ENCODE peak calls at places on chromosomes 1 and 21, in eight cellular contexts. One of them, this sample, is unnamed.

GRCh38 chr1:3173113-3173745 is 104.2 kb downstream of the PRDM16 start:
- DNase-seq in NT2/D1: no peak
- DNase-seq in posterior vena cava: no peak
- DNase-seq in breast epithelium: no peak
- DNase-seq in caudate nucleus: no peak
- DNase-seq in Caco-2: no peak
- DNase-seq in stimulated activated CD4-positive, alpha-beta T cell treated with anti-CD3 and anti-CD28 coated beads, Interleukin-12 subunit alpha, Interleukin-12 subunit beta, amount 100 ng/mL, for 4 hours: no peak
- DNase-seq in NCI-H1092: no peak
- DNase-seq in this sample: no peak

GRCh38 chr21:32878654-32879053 is 107.1 kb upstream of the PAXBP1 start:
- DNase-seq in NT2/D1: no peak
- DNase-seq in posterior vena cava: no peak
- DNase-seq in breast epithelium: no peak
- DNase-seq in caudate nucleus: no peak
- DNase-seq in Caco-2: no peak
- DNase-seq in stimulated activated CD4-positive, alpha-beta T cell treated with anti-CD3 and anti-CD28 coated beads, Interleukin-12 subunit alpha, Interleukin-12 subunit beta, amount 100 ng/mL, for 4 hours: no peak
- DNase-seq in NCI-H1092: no peak
- DNase-seq in this sample: no peak

GRCh38 chr1:2311184-2312032 is 79.9 kb downstream of the MORN1 start:
- DNase-seq in NT2/D1: peak
- DNase-seq in posterior vena cava: peak
- DNase-seq in breast epithelium: peak
- DNase-seq in caudate nucleus: no peak
- DNase-seq in Caco-2: peak
- DNase-seq in stimulated activated CD4-positive, alpha-beta T cell treated with anti-CD3 and anti-CD28 coated beads, Interleukin-12 subunit alpha, Interleukin-12 subunit beta, amount 100 ng/mL, for 4 hours: peak
- DNase-seq in NCI-H1092: no peak
- DNase-seq in this sample: peak

GRCh38 chr1:223718850-223719249 is 6.5 kb downstream of the CAPN2 start:
- DNase-seq in NT2/D1: peak
- DNase-seq in posterior vena cava: no peak
- DNase-seq in breast epithelium: no peak
- DNase-seq in caudate nucleus: no peak
- DNase-seq in Caco-2: peak
- DNase-seq in stimulated activated CD4-positive, alpha-beta T cell treated with anti-CD3 and anti-CD28 coated beads, Interleukin-12 subunit alpha, Interleukin-12 subunit beta, amount 100 ng/mL, for 4 hours: no peak
- DNase-seq in NCI-H1092: no peak
- DNase-seq in this sample: no peak

GRCh38 chr1:40036574-40036973 is 4.0 kb upstream of the CAP1 start:
- DNase-seq in NT2/D1: no peak
- DNase-seq in posterior vena cava: peak
- DNase-seq in breast epithelium: no peak
- DNase-seq in caudate nucleus: no peak
- DNase-seq in Caco-2: no peak
- DNase-seq in stimulated activated CD4-positive, alpha-beta T cell treated with anti-CD3 and anti-CD28 coated beads, Interleukin-12 subunit alpha, Interleukin-12 subunit beta, amount 100 ng/mL, for 4 hours: no peak
- DNase-seq in NCI-H1092: no peak
- DNase-seq in this sample: no peak

GRCh38 chr1:43853161-43853921 is 80.3 kb upstream of the ARTN start:
- DNase-seq in NT2/D1: no peak
- DNase-seq in posterior vena cava: no peak
- DNase-seq in breast epithelium: no peak
- DNase-seq in caudate nucleus: no peak
- DNase-seq in Caco-2: no peak
- DNase-seq in stimulated activated CD4-positive, alpha-beta T cell treated with anti-CD3 and anti-CD28 coated beads, Interleukin-12 subunit alpha, Interleukin-12 subunit beta, amount 100 ng/mL, for 4 hours: no peak
- DNase-seq in NCI-H1092: peak
- DNase-seq in this sample: no peak

GRCh38 chr1:226723640-226724532 is 15.2 kb downstream of the ITPKB start:
- DNase-seq in NT2/D1: peak
- DNase-seq in posterior vena cava: no peak
- DNase-seq in breast epithelium: no peak
- DNase-seq in caudate nucleus: no peak
- DNase-seq in Caco-2: peak
- DNase-seq in stimulated activated CD4-positive, alpha-beta T cell treated with anti-CD3 and anti-CD28 coated beads, Interleukin-12 subunit alpha, Interleukin-12 subunit beta, amount 100 ng/mL, for 4 hours: no peak
- DNase-seq in NCI-H1092: peak
- DNase-seq in this sample: no peak

GRCh38 chr1:29156543-29157268 is 25.0 kb downstream of the SRSF4 start:
- DNase-seq in NT2/D1: no peak
- DNase-seq in posterior vena cava: no peak
- DNase-seq in breast epithelium: no peak
- DNase-seq in caudate nucleus: no peak
- DNase-seq in Caco-2: peak
- DNase-seq in stimulated activated CD4-positive, alpha-beta T cell treated with anti-CD3 and anti-CD28 coated beads, Interleukin-12 subunit alpha, Interleukin-12 subunit beta, amount 100 ng/mL, for 4 hours: no peak
- DNase-seq in NCI-H1092: no peak
- DNase-seq in this sample: no peak

GRCh38 chr1:174258148-174258550 is 98.8 kb downstream of the RABGAP1L start:
- DNase-seq in NT2/D1: peak
- DNase-seq in posterior vena cava: no peak
- DNase-seq in breast epithelium: no peak
- DNase-seq in caudate nucleus: no peak
- DNase-seq in Caco-2: peak
- DNase-seq in stimulated activated CD4-positive, alpha-beta T cell treated with anti-CD3 and anti-CD28 coated beads, Interleukin-12 subunit alpha, Interleukin-12 subunit beta, amount 100 ng/mL, for 4 hours: peak
- DNase-seq in NCI-H1092: peak
- DNase-seq in this sample: no peak

GRCh38 chr1:145874646-145875045 is 11.0 kb downstream of the ANKRD35 start:
- DNase-seq in NT2/D1: no peak
- DNase-seq in posterior vena cava: no peak
- DNase-seq in breast epithelium: no peak
- DNase-seq in caudate nucleus: no peak
- DNase-seq in Caco-2: no peak
- DNase-seq in stimulated activated CD4-positive, alpha-beta T cell treated with anti-CD3 and anti-CD28 coated beads, Interleukin-12 subunit alpha, Interleukin-12 subunit beta, amount 100 ng/mL, for 4 hours: no peak
- DNase-seq in NCI-H1092: no peak
- DNase-seq in this sample: no peak

GRCh38 chr21:45386728-45387371 is 18.1 kb upstream of the COL18A1 start:
- DNase-seq in NT2/D1: no peak
- DNase-seq in posterior vena cava: peak
- DNase-seq in breast epithelium: no peak
- DNase-seq in caudate nucleus: no peak
- DNase-seq in Caco-2: no peak
- DNase-seq in stimulated activated CD4-positive, alpha-beta T cell treated with anti-CD3 and anti-CD28 coated beads, Interleukin-12 subunit alpha, Interleukin-12 subunit beta, amount 100 ng/mL, for 4 hours: no peak
- DNase-seq in NCI-H1092: no peak
- DNase-seq in this sample: no peak

GRCh38 chr1:199741586-199741985 is 285.9 kb upstream of the NR5A2 start:
- DNase-seq in NT2/D1: no peak
- DNase-seq in posterior vena cava: no peak
- DNase-seq in breast epithelium: no peak
- DNase-seq in caudate nucleus: no peak
- DNase-seq in Caco-2: no peak
- DNase-seq in stimulated activated CD4-positive, alpha-beta T cell treated with anti-CD3 and anti-CD28 coated beads, Interleukin-12 subunit alpha, Interleukin-12 subunit beta, amount 100 ng/mL, for 4 hours: no peak
- DNase-seq in NCI-H1092: no peak
- DNase-seq in this sample: no peak

GRCh38 chr21:39660596-39660995 is 47.9 kb downstream of the B3GALT5 start:
- DNase-seq in NT2/D1: peak
- DNase-seq in posterior vena cava: no peak
- DNase-seq in breast epithelium: no peak
- DNase-seq in caudate nucleus: no peak
- DNase-seq in Caco-2: no peak
- DNase-seq in stimulated activated CD4-positive, alpha-beta T cell treated with anti-CD3 and anti-CD28 coated beads, Interleukin-12 subunit alpha, Interleukin-12 subunit beta, amount 100 ng/mL, for 4 hours: no peak
- DNase-seq in NCI-H1092: peak
- DNase-seq in this sample: no peak

GRCh38 chr1:17222557-17222956 is 17.6 kb downstream of the PADI1 start:
- DNase-seq in NT2/D1: no peak
- DNase-seq in posterior vena cava: no peak
- DNase-seq in breast epithelium: no peak
- DNase-seq in caudate nucleus: no peak
- DNase-seq in Caco-2: no peak
- DNase-seq in stimulated activated CD4-positive, alpha-beta T cell treated with anti-CD3 and anti-CD28 coated beads, Interleukin-12 subunit alpha, Interleukin-12 subunit beta, amount 100 ng/mL, for 4 hours: no peak
- DNase-seq in NCI-H1092: no peak
- DNase-seq in this sample: no peak

GRCh38 chr1:53957231-53957818 is 11.2 kb downstream of the LRRC42 start:
- DNase-seq in NT2/D1: peak
- DNase-seq in posterior vena cava: no peak
- DNase-seq in breast epithelium: no peak
- DNase-seq in caudate nucleus: no peak
- DNase-seq in Caco-2: peak
- DNase-seq in stimulated activated CD4-positive, alpha-beta T cell treated with anti-CD3 and anti-CD28 coated beads, Interleukin-12 subunit alpha, Interleukin-12 subunit beta, amount 100 ng/mL, for 4 hours: no peak
- DNase-seq in NCI-H1092: no peak
- DNase-seq in this sample: no peak

GRCh38 chr1:152870831-152871730 is 7.0 kb upstream of the SMCP start:
- DNase-seq in NT2/D1: peak
- DNase-seq in posterior vena cava: no peak
- DNase-seq in breast epithelium: no peak
- DNase-seq in caudate nucleus: no peak
- DNase-seq in Caco-2: peak
- DNase-seq in stimulated activated CD4-positive, alpha-beta T cell treated with anti-CD3 and anti-CD28 coated beads, Interleukin-12 subunit alpha, Interleukin-12 subunit beta, amount 100 ng/mL, for 4 hours: no peak
- DNase-seq in NCI-H1092: no peak
- DNase-seq in this sample: no peak

GRCh38 chr1:181216571-181216994 is 128.1 kb downstream of the IER5 start:
- DNase-seq in NT2/D1: peak
- DNase-seq in posterior vena cava: no peak
- DNase-seq in breast epithelium: no peak
- DNase-seq in caudate nucleus: no peak
- DNase-seq in Caco-2: peak
- DNase-seq in stimulated activated CD4-positive, alpha-beta T cell treated with anti-CD3 and anti-CD28 coated beads, Interleukin-12 subunit alpha, Interleukin-12 subunit beta, amount 100 ng/mL, for 4 hours: no peak
- DNase-seq in NCI-H1092: no peak
- DNase-seq in this sample: no peak

GRCh38 chr21:15718709-15719108 is 11.1 kb upstream of the USP25 start:
- DNase-seq in NT2/D1: no peak
- DNase-seq in posterior vena cava: no peak
- DNase-seq in breast epithelium: no peak
- DNase-seq in caudate nucleus: no peak
- DNase-seq in Caco-2: no peak
- DNase-seq in stimulated activated CD4-positive, alpha-beta T cell treated with anti-CD3 and anti-CD28 coated beads, Interleukin-12 subunit alpha, Interleukin-12 subunit beta, amount 100 ng/mL, for 4 hours: no peak
- DNase-seq in NCI-H1092: no peak
- DNase-seq in this sample: no peak

This sample was measured in stimulated activated naive B cell treated with anti-CD40 and anti-IgM and Interleukin-4, amounts not matched to agents 10 μg/mL and 1 μg/mL and 100 μg/mL, for 72 hours.